ENCODE peak calls at places on chromosomes 7 and 10, in eight cellular contexts. One of them, this sample, is unnamed.

GRCh38 chr7:77538908-77539212 is 1.8 kb downstream of the PTPN12 start:
- DNase-seq in cardiac muscle cell: no peak
- DNase-seq in lung: no peak
- DNase-seq in HCT116: no peak
- DNase-seq in heart left ventricle: no peak
- DNase-seq in colonic mucosa: no peak
- DNase-seq in IMR-90: no peak
- DNase-seq in ascending aorta: no peak
- DNase-seq in this sample: no peak

GRCh38 chr10:26706206-26706605 is 8.7 kb downstream of the PDSS1 start:
- DNase-seq in cardiac muscle cell: no peak
- DNase-seq in lung: no peak
- DNase-seq in HCT116: no peak
- DNase-seq in heart left ventricle: no peak
- DNase-seq in colonic mucosa: no peak
- DNase-seq in IMR-90: no peak
- DNase-seq in ascending aorta: no peak
- DNase-seq in this sample: no peak

GRCh38 chr10:30384791-30385201 is 35.7 kb upstream of the MTPAP start:
- DNase-seq in cardiac muscle cell: peak; percentile 52
- DNase-seq in lung: no peak
- DNase-seq in HCT116: peak; percentile 48
- DNase-seq in heart left ventricle: no peak
- DNase-seq in colonic mucosa: no peak
- DNase-seq in IMR-90: peak; percentile 34
- DNase-seq in ascending aorta: no peak
- DNase-seq in this sample: no peak

GRCh38 chr10:14074062-14074884 is 256.5 kb downstream of the FRMD4A start:
- DNase-seq in cardiac muscle cell: peak; percentile 99
- DNase-seq in lung: peak; percentile 89
- DNase-seq in HCT116: peak; percentile 15
- DNase-seq in heart left ventricle: peak; percentile 76
- DNase-seq in colonic mucosa: peak; percentile 67
- DNase-seq in IMR-90: peak; percentile 100
- DNase-seq in ascending aorta: peak; percentile 27
- DNase-seq in this sample: peak; percentile 89

GRCh38 chr7:52500796-52501195 is 534.6 kb upstream of the POM121L12 start:
- DNase-seq in cardiac muscle cell: no peak
- DNase-seq in lung: no peak
- DNase-seq in HCT116: no peak
- DNase-seq in heart left ventricle: no peak
- DNase-seq in colonic mucosa: no peak
- DNase-seq in IMR-90: no peak
- DNase-seq in ascending aorta: no peak
- DNase-seq in this sample: no peak

GRCh38 chr10:16995867-16996529 is 133.6 kb downstream of the CUBN start:
- DNase-seq in cardiac muscle cell: peak; percentile 85
- DNase-seq in lung: no peak
- DNase-seq in HCT116: no peak
- DNase-seq in heart left ventricle: no peak
- DNase-seq in colonic mucosa: no peak
- DNase-seq in IMR-90: peak; percentile 68
- DNase-seq in ascending aorta: no peak
- DNase-seq in this sample: no peak

GRCh38 chr7:137840183-137840779 is 6.5 kb downstream of the DGKI start:
- DNase-seq in cardiac muscle cell: no peak
- DNase-seq in lung: no peak
- DNase-seq in HCT116: no peak
- DNase-seq in heart left ventricle: no peak
- DNase-seq in colonic mucosa: no peak
- DNase-seq in IMR-90: no peak
- DNase-seq in ascending aorta: no peak
- DNase-seq in this sample: no peak

GRCh38 chr10:16586358-16587138 is 64.9 kb upstream of the C1QL3 start:
- DNase-seq in cardiac muscle cell: no peak
- DNase-seq in lung: no peak
- DNase-seq in HCT116: no peak
- DNase-seq in heart left ventricle: no peak
- DNase-seq in colonic mucosa: no peak
- DNase-seq in IMR-90: no peak
- DNase-seq in ascending aorta: no peak
- DNase-seq in this sample: no peak

GRCh38 chr10:17067549-17068264 is 61.9 kb downstream of the CUBN start:
- DNase-seq in cardiac muscle cell: no peak
- DNase-seq in lung: no peak
- DNase-seq in HCT116: no peak
- DNase-seq in heart left ventricle: no peak
- DNase-seq in colonic mucosa: no peak
- DNase-seq in IMR-90: peak; percentile 36
- DNase-seq in ascending aorta: no peak
- DNase-seq in this sample: no peak

GRCh38 chr10:93436577-93436976 is 45.6 kb downstream of the MYOF start:
- DNase-seq in cardiac muscle cell: peak; percentile 97
- DNase-seq in lung: no peak
- DNase-seq in HCT116: no peak
- DNase-seq in heart left ventricle: peak; percentile 56
- DNase-seq in colonic mucosa: no peak
- DNase-seq in IMR-90: peak; percentile 97
- DNase-seq in ascending aorta: peak; percentile 43
- DNase-seq in this sample: peak; percentile 46

GRCh38 chr10:11533328-11533781 is 78.1 kb downstream of the USP6NL start:
- DNase-seq in cardiac muscle cell: peak; percentile 64
- DNase-seq in lung: no peak
- DNase-seq in HCT116: no peak
- DNase-seq in heart left ventricle: no peak
- DNase-seq in colonic mucosa: no peak
- DNase-seq in IMR-90: peak; percentile 33
- DNase-seq in ascending aorta: no peak
- DNase-seq in this sample: no peak

GRCh38 chr7:128453836-128454804 is 1.6 kb upstream of the HILPDA start:
- DNase-seq in cardiac muscle cell: peak; percentile 99
- DNase-seq in lung: peak; percentile 68
- DNase-seq in HCT116: no peak
- DNase-seq in heart left ventricle: peak; percentile 88
- DNase-seq in colonic mucosa: peak; percentile 51
- DNase-seq in IMR-90: peak; percentile 82
- DNase-seq in ascending aorta: peak; percentile 76
- DNase-seq in this sample: peak; percentile 89

GRCh38 chr10:15313034-15313433 is 58.1 kb downstream of the FAM171A1 start:
- DNase-seq in cardiac muscle cell: peak; percentile 50
- DNase-seq in lung: no peak
- DNase-seq in HCT116: no peak
- DNase-seq in heart left ventricle: no peak
- DNase-seq in colonic mucosa: no peak
- DNase-seq in IMR-90: no peak
- DNase-seq in ascending aorta: no peak
- DNase-seq in this sample: no peak

GRCh38 chr10:50281210-50281966 is 30.1 kb upstream of the ASAH2 start:
- DNase-seq in cardiac muscle cell: no peak
- DNase-seq in lung: no peak
- DNase-seq in HCT116: no peak
- DNase-seq in heart left ventricle: no peak
- DNase-seq in colonic mucosa: no peak
- DNase-seq in IMR-90: no peak
- DNase-seq in ascending aorta: no peak
- DNase-seq in this sample: no peak

GRCh38 chr10:91150631-91151030 is 69.8 kb upstream of the PCGF5 start:
- DNase-seq in cardiac muscle cell: no peak
- DNase-seq in lung: no peak
- DNase-seq in HCT116: no peak
- DNase-seq in heart left ventricle: no peak
- DNase-seq in colonic mucosa: no peak
- DNase-seq in IMR-90: no peak
- DNase-seq in ascending aorta: no peak
- DNase-seq in this sample: no peak

GRCh38 chr7:130734525-130735272 is 692 bp upstream of the KLF14 start:
- DNase-seq in cardiac muscle cell: peak; percentile 14
- DNase-seq in lung: no peak
- DNase-seq in HCT116: no peak
- DNase-seq in heart left ventricle: no peak
- DNase-seq in colonic mucosa: no peak
- DNase-seq in IMR-90: peak; percentile 3
- DNase-seq in ascending aorta: no peak
- DNase-seq in this sample: no peak

GRCh38 chr7:157980774-157981173 is 606.8 kb downstream of the PTPRN2 start:
- DNase-seq in cardiac muscle cell: no peak
- DNase-seq in lung: no peak
- DNase-seq in HCT116: no peak
- DNase-seq in heart left ventricle: no peak
- DNase-seq in colonic mucosa: no peak
- DNase-seq in IMR-90: no peak
- DNase-seq in ascending aorta: no peak
- DNase-seq in this sample: peak; percentile 19

GRCh38 chr10:28663576-28664368 is 13.5 kb upstream of the BAMBI start:
- DNase-seq in cardiac muscle cell: peak; percentile 94
- DNase-seq in lung: peak; percentile 84
- DNase-seq in HCT116: peak; percentile 66
- DNase-seq in heart left ventricle: peak; percentile 71
- DNase-seq in colonic mucosa: peak; percentile 80
- DNase-seq in IMR-90: peak; percentile 87
- DNase-seq in ascending aorta: peak; percentile 21
- DNase-seq in this sample: peak; percentile 71

GRCh38 chr10:124650263-124650662 is 93.9 kb downstream of the FAM53B start:
- DNase-seq in cardiac muscle cell: no peak
- DNase-seq in lung: no peak
- DNase-seq in HCT116: no peak
- DNase-seq in heart left ventricle: no peak
- DNase-seq in colonic mucosa: no peak
- DNase-seq in IMR-90: no peak
- DNase-seq in ascending aorta: no peak
- DNase-seq in this sample: no peak

GRCh38 chr7:138258194-138258554 is 181.9 kb downstream of the AKR1D1 start:
- DNase-seq in cardiac muscle cell: no peak
- DNase-seq in lung: no peak
- DNase-seq in HCT116: no peak
- DNase-seq in heart left ventricle: no peak
- DNase-seq in colonic mucosa: no peak
- DNase-seq in IMR-90: no peak
- DNase-seq in ascending aorta: no peak
- DNase-seq in this sample: no peak

GRCh38 chr7:115475774-115476407 is 554.0 kb downstream of the MDFIC start:
- DNase-seq in cardiac muscle cell: peak; percentile 35
- DNase-seq in lung: no peak
- DNase-seq in HCT116: no peak
- DNase-seq in heart left ventricle: no peak
- DNase-seq in colonic mucosa: peak; percentile 23
- DNase-seq in IMR-90: no peak
- DNase-seq in ascending aorta: no peak
- DNase-seq in this sample: no peak

GRCh38 chr10:89129850-89130396 is 77.2 kb downstream of the CH25H start:
- DNase-seq in cardiac muscle cell: peak; percentile 75
- DNase-seq in lung: peak; percentile 38
- DNase-seq in HCT116: no peak
- DNase-seq in heart left ventricle: peak; percentile 33
- DNase-seq in colonic mucosa: peak; percentile 22
- DNase-seq in IMR-90: peak; percentile 67
- DNase-seq in ascending aorta: no peak
- DNase-seq in this sample: peak; percentile 15

GRCh38 chr7:2193120-2193519 is 39.6 kb downstream of the MAD1L1 start:
- DNase-seq in cardiac muscle cell: no peak
- DNase-seq in lung: no peak
- DNase-seq in HCT116: no peak
- DNase-seq in heart left ventricle: no peak
- DNase-seq in colonic mucosa: no peak
- DNase-seq in IMR-90: no peak
- DNase-seq in ascending aorta: no peak
- DNase-seq in this sample: peak; percentile 43

GRCh38 chr7:37390149-37390548 is 58.5 kb downstream of the ELMO1 start:
- DNase-seq in cardiac muscle cell: no peak
- DNase-seq in lung: no peak
- DNase-seq in HCT116: no peak
- DNase-seq in heart left ventricle: no peak
- DNase-seq in colonic mucosa: no peak
- DNase-seq in IMR-90: no peak
- DNase-seq in ascending aorta: no peak
- DNase-seq in this sample: no peak
- H3K4me3 ChIP-seq in cardiac muscle cell: no peak overlapping the region
- H3K4me3 ChIP-seq in lung: no peak overlapping the region
- H3K4me3 ChIP-seq in HCT116: no peak overlapping the region
- H3K4me3 ChIP-seq in heart left ventricle: no peak overlapping the region
- H3K4me3 ChIP-seq in colonic mucosa: no peak overlapping the region
- H3K4me3 ChIP-seq in IMR-90: no peak overlapping the region
- H3K4me3 ChIP-seq in ascending aorta: no peak overlapping the region
- H3K4me3 ChIP-seq in this sample: no peak overlapping the region

GRCh38 chr10:132938472-132939329 is 3.7 kb downstream of the CFAP46 start:
- DNase-seq in cardiac muscle cell: peak; percentile 20
- DNase-seq in lung: no peak
- DNase-seq in HCT116: no peak
- DNase-seq in heart left ventricle: no peak
- DNase-seq in colonic mucosa: no peak
- DNase-seq in IMR-90: no peak
- DNase-seq in ascending aorta: no peak
- DNase-seq in this sample: no peak
- TF ChIP-seq CTCF in cardiac muscle cell: peak; percentile 42
- TF ChIP-seq CTCF in lung: no peak
- TF ChIP-seq CTCF in HCT116: peak; percentile 39
- TF ChIP-seq CTCF in heart left ventricle: peak; percentile 21
- TF ChIP-seq CTCF in colonic mucosa: no peak
- TF ChIP-seq CTCF in IMR-90: peak; percentile 22
- TF ChIP-seq CTCF in ascending aorta: no peak
- TF ChIP-seq CTCF in this sample: peak; percentile 20

GRCh38 chr10:75542902-75543301 is 111.5 kb downstream of the LRMDA start:
- DNase-seq in cardiac muscle cell: no peak
- DNase-seq in lung: no peak
- DNase-seq in HCT116: no peak
- DNase-seq in heart left ventricle: no peak
- DNase-seq in colonic mucosa: peak; percentile 27
- DNase-seq in IMR-90: no peak
- DNase-seq in ascending aorta: peak; percentile 12
- DNase-seq in this sample: peak; percentile 69
- H3K4me1 ChIP-seq in cardiac muscle cell: peaks cover 4% of the 10 kb centered on the region
- H3K4me1 ChIP-seq in lung: peaks cover 6% of the 10 kb centered on the region
- H3K4me1 ChIP-seq in HCT116: no peaks in the 10 kb centered on the region
- H3K4me1 ChIP-seq in heart left ventricle: peaks cover 6% of the 10 kb centered on the region
- H3K4me1 ChIP-seq in colonic mucosa: no peaks in the 10 kb centered on the region
- H3K4me1 ChIP-seq in IMR-90: peaks cover 5% of the 10 kb centered on the region
- H3K4me1 ChIP-seq in ascending aorta: no peaks in the 10 kb centered on the region
- H3K4me1 ChIP-seq in this sample: no peaks in the 10 kb centered on the region

GRCh38 chr10:62047960-62048383 is 146.5 kb downstream of the ARID5B start:
- DNase-seq in cardiac muscle cell: peak; percentile 68
- DNase-seq in lung: no peak
- DNase-seq in HCT116: no peak
- DNase-seq in heart left ventricle: no peak
- DNase-seq in colonic mucosa: peak; percentile 50
- DNase-seq in IMR-90: no peak
- DNase-seq in ascending aorta: no peak
- DNase-seq in this sample: peak; percentile 51

GRCh38 chr10:62048473-62048872 is 147.0 kb downstream of the ARID5B start:
- DNase-seq in cardiac muscle cell: no peak
- DNase-seq in lung: no peak
- DNase-seq in HCT116: no peak
- DNase-seq in heart left ventricle: no peak
- DNase-seq in colonic mucosa: no peak
- DNase-seq in IMR-90: no peak
- DNase-seq in ascending aorta: no peak
- DNase-seq in this sample: no peak

GRCh38 chr10:62045765-62046521 is 144.4 kb downstream of the ARID5B start:
- DNase-seq in cardiac muscle cell: peak; percentile 93
- DNase-seq in lung: no peak
- DNase-seq in HCT116: no peak
- DNase-seq in heart left ventricle: no peak
- DNase-seq in colonic mucosa: no peak
- DNase-seq in IMR-90: peak; percentile 95
- DNase-seq in ascending aorta: no peak
- DNase-seq in this sample: no peak

GRCh38 chr10:62047240-62047897 is 145.9 kb downstream of the ARID5B start:
- DNase-seq in cardiac muscle cell: no peak
- DNase-seq in lung: no peak
- DNase-seq in HCT116: no peak
- DNase-seq in heart left ventricle: no peak
- DNase-seq in colonic mucosa: no peak
- DNase-seq in IMR-90: peak; percentile 81
- DNase-seq in ascending aorta: no peak
- DNase-seq in this sample: no peak

GRCh38 chr10:62046522-62047239 is 145.2 kb downstream of the ARID5B start:
- DNase-seq in cardiac muscle cell: peak; percentile 95
- DNase-seq in lung: no peak
- DNase-seq in HCT116: no peak
- DNase-seq in heart left ventricle: peak; percentile 39
- DNase-seq in colonic mucosa: no peak
- DNase-seq in IMR-90: peak; percentile 47
- DNase-seq in ascending aorta: no peak
- DNase-seq in this sample: no peak
- H3K4me3 ChIP-seq in cardiac muscle cell: no peak overlapping the region
- H3K4me3 ChIP-seq in lung: no peak overlapping the region
- H3K4me3 ChIP-seq in HCT116: no peak overlapping the region
- H3K4me3 ChIP-seq in heart left ventricle: no peak overlapping the region
- H3K4me3 ChIP-seq in colonic mucosa: no peak overlapping the region
- H3K4me3 ChIP-seq in IMR-90: no peak overlapping the region
- H3K4me3 ChIP-seq in ascending aorta: peak overlapping the region; percentile 45
- H3K4me3 ChIP-seq in this sample: peak overlapping the region; percentile 38